ENCODE peak calls at places on chromosomes 16 and 17, in five cellular contexts. R is K562, P is H1, L is GM12878, Z is HepG2. T is an unnamed sample.

GRCh38 chr17:11807606-11808005 is 189.7 kb downstream of the ZNF18 start:
- DNase-seq in R (no peak), P (no peak), L (no peak), Z (no peak), T (peak; percentile 11)

GRCh38 chr17:66523378-66524174 is 221.2 kb downstream of the PRKCA start:
- DNase-seq in R (no peak), P (no peak), L (no peak), Z (no peak), T (no peak)

GRCh38 chr17:9002610-9003354 is 18.5 kb upstream of the NTN1 start:
- DNase-seq in R (no peak), P (no peak), L (no peak), Z (no peak), T (peak; percentile 43)

GRCh38 chr17:50721194-50722010 is 2.0 kb downstream of the LUC7L3 start:
- DNase-seq in R (no peak), P (no peak), L (no peak), Z (no peak), T (peak; percentile 56)

GRCh38 chr17:67390646-67391480 is 13.8 kb downstream of the PITPNC1 start:
- DNase-seq in R (no peak), P (no peak), L (peak; percentile 87), Z (peak; percentile 86), T (no peak)

GRCh38 chr16:69855587-69855986 is 93.5 kb downstream of the WWP2 start:
- DNase-seq in R (no peak), P (no peak), L (no peak), Z (no peak), T (no peak)

GRCh38 chr16:69890114-69890890 is 60.8 kb upstream of the CLEC18A start:
- DNase-seq in R (no peak), P (no peak), L (no peak), Z (no peak), T (peak; percentile 67)

GRCh38 chr17:63405741-63406261 is 40.3 kb downstream of the CYB561 start:
- DNase-seq in R (peak; percentile 32), P (no peak), L (no peak), Z (peak; percentile 67), T (peak; percentile 54)

GRCh38 chr17:28394717-28395116 is 11.3 kb downstream of the SLC46A1 start:
- DNase-seq in R (no peak), P (no peak), L (no peak), Z (no peak), T (no peak)

GRCh38 chr17:40491486-40491885 is 9.9 kb downstream of the TNS4 start:
- DNase-seq in R (peak; percentile 57), P (no peak), L (no peak), Z (no peak), T (no peak)

GRCh38 chr17:79541451-79541850 is 69.4 kb downstream of the RBFOX3 start:
- DNase-seq in R (no peak), P (no peak), L (no peak), Z (no peak), T (no peak)

GRCh38 chr17:13562271-13562800 is 39.4 kb downstream of the HS3ST3A1 start:
- DNase-seq in R (no peak), P (no peak), L (no peak), Z (no peak), T (no peak)

GRCh38 chr16:57091990-57092785 is at the start of gene CPNE2:
- DNase-seq in R (peak; percentile 92), P (no peak), L (no peak), Z (no peak), T (peak; percentile 95)

GRCh38 chr16:85334718-85335583 is 222.7 kb upstream of the CIBAR2 start:
- DNase-seq in R (peak; percentile 70), P (no peak), L (no peak), Z (peak; percentile 23), T (peak; percentile 64)

GRCh38 chr16:30715777-30716445 is 16.9 kb downstream of the SRCAP start:
- DNase-seq in R (no peak), P (no peak), L (no peak), Z (no peak), T (no peak)

GRCh38 chr17:80594666-80595269 is 50.1 kb downstream of the RPTOR start:
- DNase-seq in R (no peak), P (no peak), L (no peak), Z (no peak), T (no peak)

GRCh38 chr17:75681289-75681688 is 14.2 kb downstream of the SAP30BP start:
- DNase-seq in R (no peak), P (no peak), L (no peak), Z (no peak), T (no peak)

GRCh38 chr17:48542956-48543853 is 1.7 kb downstream of the HOXB2 start:
- DNase-seq in R (peak; percentile 64), P (no peak), L (no peak), Z (no peak), T (peak; percentile 66)

DNA sequence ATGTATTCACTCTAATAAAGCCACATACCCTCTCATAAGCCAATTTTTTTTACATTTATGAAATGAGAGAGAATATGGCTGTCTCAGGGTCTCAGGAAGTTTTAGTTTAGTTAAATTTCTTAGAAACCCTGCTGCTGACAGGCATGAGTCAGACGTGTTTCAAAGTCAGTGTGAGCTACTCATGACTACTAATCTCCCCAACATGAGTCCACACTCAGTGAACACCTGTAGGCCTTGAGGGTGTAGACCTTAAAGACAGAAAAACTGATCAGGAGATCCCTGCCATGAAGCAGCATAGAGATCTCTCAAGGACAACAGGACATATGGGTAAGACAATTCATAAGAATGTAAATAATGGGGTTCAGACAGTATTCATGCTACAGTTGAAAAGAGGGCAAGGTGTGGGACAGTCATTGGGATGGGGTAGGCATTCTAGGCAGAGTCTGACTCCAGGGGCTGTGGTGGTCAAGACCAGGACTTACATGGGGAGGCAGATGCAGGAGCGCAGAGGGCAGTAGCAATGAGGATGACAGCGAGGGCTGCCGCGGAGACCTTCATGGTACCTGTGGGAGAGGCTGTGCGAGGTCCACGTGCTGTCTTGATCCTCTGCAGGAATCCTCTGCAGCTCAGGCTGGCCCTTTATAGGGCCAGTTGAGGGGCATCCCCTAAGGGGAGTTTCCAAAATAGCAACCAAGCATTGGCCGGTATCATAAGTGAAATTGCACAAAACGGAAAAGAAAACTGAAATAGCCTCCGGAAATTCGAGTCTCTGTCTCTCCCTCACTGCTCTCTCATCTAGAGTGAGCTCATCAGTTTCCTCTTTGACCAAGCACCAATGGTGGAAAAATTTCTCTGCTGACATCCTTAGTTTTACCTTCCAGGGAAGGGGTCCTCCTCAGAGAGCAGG is at the start of gene CCL5:
- DNase-seq in R (no peak), P (no peak), L (peak; percentile 84), Z (no peak), T (no peak)
- H2AFZ ChIP-seq in R (peak within 1 kb of the TSS; percentile 87), P (no peak within 1 kb of the TSS), L (peak within 1 kb of the TSS; percentile 73), Z (no peak within 1 kb of the TSS), T (peak within 1 kb of the TSS; percentile 22)

GRCh38 chr16:66171578-66171977 is 194.9 kb upstream of the CDH5 start:
- DNase-seq in R (no peak), P (no peak), L (no peak), Z (no peak), T (no peak)

GRCh38 chr16:66168777-66169176 is 197.7 kb upstream of the CDH5 start:
- DNase-seq in R (no peak), P (no peak), L (no peak), Z (no peak), T (no peak)

GRCh38 chr16:66170989-66171388 is 195.5 kb upstream of the CDH5 start:
- DNase-seq in R (no peak), P (no peak), L (no peak), Z (no peak), T (no peak)

GRCh38 chr16:66167564-66168291 is 198.8 kb upstream of the CDH5 start:
- DNase-seq in R (no peak), P (no peak), L (no peak), Z (no peak), T (no peak)

GRCh38 chr16:66169817-66170216 is 196.7 kb upstream of the CDH5 start:
- DNase-seq in R (no peak), P (no peak), L (no peak), Z (peak; percentile 25), T (no peak)
- TF ChIP-seq TAF1 in R (no peak), P (no peak), L (no peak), Z (no peak), T (no peak)

GRCh38 chr16:67397451-67397801 is 4.1 kb upstream of the TPPP3 start:
- DNase-seq in R (no peak), P (no peak), L (no peak), Z (no peak), T (no peak)

GRCh38 chr16:67396775-67397450 is 3.6 kb upstream of the TPPP3 start:
- DNase-seq in R (no peak), P (no peak), L (no peak), Z (no peak), T (no peak)

GRCh38 chr16:67395105-67395457 is 1.8 kb upstream of the TPPP3 start:
- DNase-seq in R (no peak), P (no peak), L (no peak), Z (no peak), T (no peak)

GRCh38 chr16:67395458-67396158 is 2.3 kb upstream of the TPPP3 start:
- DNase-seq in R (no peak), P (no peak), L (no peak), Z (no peak), T (no peak)

DNA sequence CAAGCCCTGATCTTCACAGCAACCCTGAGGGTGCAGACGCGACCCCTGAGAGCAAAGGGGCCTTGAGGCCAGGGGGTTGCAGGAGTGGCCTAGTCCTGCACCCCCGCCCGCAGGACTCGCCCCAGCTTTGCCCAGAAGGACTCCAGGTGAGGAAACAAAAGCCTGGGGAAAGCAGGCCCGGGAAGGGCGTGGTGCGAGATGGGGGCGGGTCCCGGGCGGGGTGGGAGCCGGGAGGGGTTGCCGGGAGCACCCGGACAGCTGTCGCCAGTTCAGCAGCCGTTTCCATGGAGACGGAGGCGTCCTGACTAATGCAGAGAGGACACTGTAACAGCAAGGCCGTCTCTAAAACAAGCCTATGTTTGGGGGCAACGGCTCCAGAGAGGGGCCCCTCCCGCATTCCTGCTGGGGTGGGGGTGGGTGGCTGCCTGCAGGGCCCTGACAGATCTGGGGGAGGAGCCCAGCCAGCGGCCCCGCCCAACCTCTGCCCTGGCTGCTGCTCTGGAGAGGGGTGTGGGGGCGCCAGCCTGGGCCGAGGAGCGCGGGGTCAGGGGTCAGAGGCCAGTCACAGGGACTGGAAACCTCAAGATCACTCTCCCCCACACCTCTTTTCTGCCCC is 3.0 kb upstream of the TPPP3 start:
- DNase-seq in R (peak; percentile 93), P (no peak), L (no peak), Z (peak; percentile 96), T (peak; percentile 87)
- H2AFZ ChIP-seq in R (peak overlapping the region; percentile 76), P (no peak overlapping the region), L (no peak overlapping the region), Z (no peak overlapping the region), T (no peak overlapping the region)

GRCh38 chr16:23284584-23284983 is 17.5 kb upstream of the SCNN1B start:
- DNase-seq in R (no peak), P (no peak), L (no peak), Z (no peak), T (no peak)

GRCh38 chr16:23288726-23289512 is 13.2 kb upstream of the SCNN1B start:
- DNase-seq in R (no peak), P (no peak), L (no peak), Z (no peak), T (no peak)

GRCh38 chr16:23283571-23283970 is 18.5 kb upstream of the SCNN1B start:
- DNase-seq in R (no peak), P (no peak), L (no peak), Z (no peak), T (no peak)

GRCh38 chr16:23288209-23288608 is 13.9 kb upstream of the SCNN1B start:
- DNase-seq in R (no peak), P (no peak), L (no peak), Z (no peak), T (no peak)

DNA sequence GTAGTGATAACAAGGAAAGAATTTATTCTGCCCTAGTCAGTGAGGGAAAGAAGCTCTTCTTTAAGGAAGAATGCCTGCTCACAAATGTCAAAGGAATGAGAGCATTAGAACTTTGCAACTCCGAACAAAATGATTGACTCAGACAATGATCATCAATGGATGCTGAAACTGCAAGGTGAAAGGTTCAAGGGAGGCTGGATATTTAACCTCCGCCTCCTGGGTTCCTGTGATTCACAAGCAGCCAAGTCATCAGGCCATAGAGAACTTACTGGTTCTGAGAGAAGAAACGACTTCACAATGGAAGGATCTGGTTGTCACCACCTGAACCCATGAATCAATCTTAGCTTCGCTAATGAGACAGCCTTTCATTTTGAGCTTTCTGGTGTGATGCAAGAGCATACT is 16.0 kb upstream of the SCNN1B start:
- DNase-seq in R (no peak), P (no peak), L (no peak), Z (no peak), T (no peak)
- TF ChIP-seq TAF1 in R (no peak), P (no peak), L (no peak), Z (no peak), T (no peak)

T was measured in SK-N-SH.